ENCODE peak calls at places on chromosome 5, in ten cellular contexts. A, E, P, W, Q, G, X, J, M and V are unnamed samples.

GRCh38 chr5:100609594-100609993 is 74.4 kb downstream of the FAM174A start:
- DNase-seq in J (no peak), A (no peak), P (no peak), Q (no peak), G (no peak), W (no peak), E (no peak), M (no peak), X (no peak), V (peak)

GRCh38 chr5:78508231-78508765 is 140.3 kb downstream of the LHFPL2 start:
- DNase-seq in M (no peak), P (no peak), X (no peak), J (no peak), G (no peak), A (no peak), E (no peak), Q (no peak), W (no peak), V (no peak)

GRCh38 chr5:95816341-95816740 is 6.2 kb downstream of the GLRX start:
- DNase-seq in M (no peak), W (no peak), X (no peak), G (no peak), A (no peak), J (no peak), P (no peak), Q (no peak), E (no peak), V (no peak)

GRCh38 chr5:176521699-176522263 is 15.4 kb downstream of the RNF44 start:
- DNase-seq in E (no peak), A (no peak), J (no peak), G (no peak), X (no peak), Q (no peak), P (no peak), W (no peak), M (no peak), V (no peak)

GRCh38 chr5:136734638-136735037 is 369.3 kb upstream of the TRPC7 start:
- DNase-seq in W (no peak), Q (no peak), M (no peak), E (no peak), G (no peak), X (peak), A (no peak), J (no peak), P (no peak), V (no peak)

GRCh38 chr5:159310492-159310891 is 19.8 kb downstream of the IL12B start:
- DNase-seq in X (peak), W (no peak), P (no peak), Q (no peak), E (no peak), G (no peak), J (no peak), M (no peak), A (peak), V (peak)

GRCh38 chr5:80061541-80061940 is 26.4 kb downstream of the THBS4 start:
- DNase-seq in A (no peak), Q (no peak), W (no peak), J (no peak), X (no peak), E (no peak), P (no peak), G (no peak), M (no peak), V (no peak)

GRCh38 chr5:154159343-154159742 is 31.2 kb upstream of the GALNT10 start:
- DNase-seq in E (no peak), A (no peak), W (no peak), M (no peak), Q (no peak), G (no peak), J (no peak), P (no peak), X (no peak), V (no peak)

GRCh38 chr5:77642915-77643653 is 4.6 kb upstream of the OTP start:
- DNase-seq in A (peak), G (no peak), P (no peak), X (peak), J (no peak), M (no peak), E (no peak), W (peak), Q (no peak), V (no peak)

GRCh38 chr5:149375434-149375833 is 3.7 kb downstream of the IL17B start:
- DNase-seq in E (no peak), J (no peak), P (no peak), W (no peak), G (no peak), M (no peak), X (no peak), Q (no peak), A (no peak), V (no peak)

GRCh38 chr5:66967826-66968262 is 228.8 kb downstream of the CD180 start:
- DNase-seq in M (no peak), P (no peak), Q (no peak), E (no peak), X (no peak), J (no peak), A (no peak), G (no peak), W (no peak), V (no peak)